ENCODE peak calls at places on chromosomes 16 and 17, in seven cellular contexts. M, A, Q, C, Z, P and D are unnamed samples.

GRCh38 chr17:4483012-4483840 is 15.5 kb upstream of the SPNS2 start:
- DNase-seq in Z (peak; percentile 80), A (peak; percentile 26), C (peak; percentile 64), M (peak; percentile 7), P (no peak), Q (peak; percentile 25), D (peak; percentile 87)

GRCh38 chr16:105521-105920 is 27.5 kb downstream of the MPG start:
- DNase-seq in Z (no peak), P (no peak), M (no peak), A (no peak), C (no peak), Q (no peak), D (no peak)

GRCh38 chr17:13102477-13102876 is 84.7 kb upstream of the ELAC2 start:
- DNase-seq in Q (no peak), P (no peak), C (no peak), A (no peak), Z (no peak), M (no peak), D (no peak)

GRCh38 chr16:80174416-80174815 is 366.4 kb upstream of the DYNLRB2 start:
- DNase-seq in C (peak; percentile 15), Q (no peak), Z (peak; percentile 70), M (no peak), A (peak; percentile 91), P (no peak), D (peak; percentile 88)

GRCh38 chr16:35598696-35599332 is 2139.4 kb downstream of the TP53TG3F start:
- DNase-seq in Z (no peak), A (no peak), C (no peak), M (no peak), P (peak; percentile 62), Q (no peak), D (no peak)

GRCh38 chr16:67027046-67027445 is 1.9 kb upstream of the CBFB start:
- DNase-seq in C (no peak), M (no peak), A (no peak), P (no peak), Q (no peak), Z (no peak), D (no peak)

GRCh38 chr16:81779540-81780320 is 639 bp downstream of the PLCG2 start:
- DNase-seq in Q (peak; percentile 29), C (peak; percentile 45), P (no peak), M (peak; percentile 33), A (peak; percentile 8), Z (no peak), D (no peak)

GRCh38 chr16:68397710-68398171 is 50.6 kb downstream of the SMPD3 start:
- DNase-seq in Z (no peak), M (no peak), P (no peak), Q (no peak), A (no peak), C (no peak), D (no peak)

GRCh38 chr17:57215317-57215716 is 41.0 kb upstream of the MSI2 start:
- DNase-seq in A (peak; percentile 12), P (peak; percentile 85), Z (peak; percentile 94), Q (no peak), M (no peak), C (peak; percentile 36), D (peak; percentile 32)

GRCh38 chr17:50283246-50283645 is 9.0 kb downstream of the TMEM92 start:
- DNase-seq in M (no peak), C (no peak), P (no peak), A (no peak), Q (no peak), Z (no peak), D (no peak)

GRCh38 chr17:75771334-75772281 is 6.6 kb upstream of the GALK1 start:
- DNase-seq in M (no peak), Q (no peak), C (peak; percentile 49), P (peak; percentile 33), Z (no peak), A (no peak), D (peak; percentile 42)

GRCh38 chr17:56593073-56593740 is at the start of gene NOG:
- DNase-seq in C (peak; percentile 82), Q (peak; percentile 38), A (peak; percentile 64), Z (peak; percentile 61), P (peak; percentile 84), M (peak; percentile 89), D (no peak)

GRCh38 chr17:1561420-1562177 is 993 bp downstream of the PITPNA start:
- DNase-seq in C (peak; percentile 73), Z (peak; percentile 23), Q (no peak), P (no peak), A (peak; percentile 20), M (peak; percentile 67), D (no peak)

GRCh38 chr17:1997146-1997586 is 28.0 kb downstream of the RTN4RL1 start:
- DNase-seq in Q (no peak), A (no peak), Z (peak; percentile 33), M (no peak), P (no peak), C (peak; percentile 52), D (peak; percentile 80)

GRCh38 chr17:19551148-19551547 is 17.5 kb downstream of the SLC47A1 start:
- DNase-seq in A (no peak), M (no peak), Q (no peak), C (peak; percentile 52), Z (no peak), P (no peak), D (no peak)

GRCh38 chr17:32286518-32286900 is 20.9 kb downstream of the RHBDL3 start:
- DNase-seq in M (no peak), C (no peak), A (peak; percentile 12), Z (no peak), Q (no peak), P (no peak), D (no peak)

GRCh38 chr17:16135461-16135860 is 79.9 kb downstream of the NCOR1 start:
- DNase-seq in Q (no peak), A (peak; percentile 25), Z (no peak), M (no peak), C (no peak), P (no peak), D (no peak)

GRCh38 chr16:2819939-2820835 is 3.1 kb downstream of the PRSS21 start:
- DNase-seq in Q (no peak), M (peak; percentile 42), P (peak; percentile 38), C (no peak), Z (no peak), A (no peak), D (no peak)

GRCh38 chr17:9215465-9215864 is 194.2 kb downstream of the NTN1 start:
- DNase-seq in A (no peak), M (no peak), Q (no peak), P (no peak), Z (no peak), C (no peak), D (no peak)
- H3K27me3 ChIP-seq in A (no peaks in the 10 kb centered on the region), M (peaks cover 59% of the 10 kb centered on the region), Q (no peaks in the 10 kb centered on the region), P (no peaks in the 10 kb centered on the region), Z (no peaks in the 10 kb centered on the region), C (no peaks in the 10 kb centered on the region), D (no peaks in the 10 kb centered on the region)

GRCh38 chr17:46787478-46787877 is 31.0 kb downstream of the WNT3 start:
- DNase-seq in A (no peak), Z (no peak), Q (no peak), C (no peak), P (no peak), M (no peak), D (no peak)
- TF ChIP-seq CTCF in A (no peak), Z (no peak), Q (no peak), C (no peak), P (no peak), M (no peak), D (no peak)

GRCh38 chr17:29649359-29649758 is 26.6 kb upstream of the CORO6 start:
- DNase-seq in P (no peak), A (no peak), Z (no peak), C (no peak), M (no peak), Q (no peak), D (no peak)

GRCh38 chr17:29659155-29659554 is 36.4 kb upstream of the CORO6 start:
- DNase-seq in Q (no peak), A (peak; percentile 65), P (no peak), Z (no peak), M (no peak), C (no peak), D (no peak)

GRCh38 chr17:29650407-29650806 is 27.7 kb upstream of the CORO6 start:
- DNase-seq in M (no peak), C (no peak), P (no peak), Z (no peak), Q (no peak), A (no peak), D (no peak)

DNA sequence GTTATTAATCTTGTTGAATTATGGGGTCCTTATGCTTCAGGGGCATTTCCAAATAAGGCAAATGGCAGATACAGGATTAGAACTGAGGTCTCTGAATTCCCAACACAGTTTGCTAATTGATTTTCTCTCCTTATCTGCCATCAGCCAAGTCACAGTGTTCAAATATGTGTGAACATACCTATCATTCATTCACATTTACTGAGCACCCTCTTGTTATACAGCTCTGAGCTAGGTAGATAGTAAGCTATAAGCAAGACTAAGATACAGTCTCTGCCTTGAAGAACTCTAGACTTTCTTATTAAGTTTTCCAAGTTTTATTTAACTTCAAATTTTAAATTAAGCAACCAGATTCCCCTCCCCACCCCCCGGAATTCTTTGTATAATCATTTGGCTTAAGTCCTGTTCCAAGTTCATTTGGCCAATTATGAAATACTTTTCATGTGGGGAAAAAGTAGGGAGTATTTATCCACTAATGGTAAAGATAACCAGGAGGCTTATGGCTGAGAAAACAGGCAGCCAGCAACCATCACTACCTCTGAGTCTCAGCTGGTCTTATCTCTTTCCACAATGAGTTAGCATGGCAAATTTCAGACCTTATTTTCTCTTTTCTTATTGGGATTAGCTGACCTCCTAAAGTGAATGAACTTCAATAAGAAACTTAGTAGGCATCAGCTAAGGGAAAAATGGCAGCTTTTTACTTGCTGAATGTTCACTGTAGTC is 31.4 kb upstream of the CORO6 start:
- DNase-seq in Q (no peak), C (no peak), A (no peak), M (no peak), P (no peak), Z (no peak), D (no peak)
- H3K27me3 ChIP-seq in Q (no peaks in the 10 kb centered on the region), C (no peaks in the 10 kb centered on the region), A (no peaks in the 10 kb centered on the region), M (no peaks in the 10 kb centered on the region), P (no peaks in the 10 kb centered on the region), Z (no peaks in the 10 kb centered on the region), D (no peaks in the 10 kb centered on the region)

GRCh38 chr16:69479806-69480205 is 55.4 kb downstream of the CYB5B start:
- DNase-seq in C (no peak), M (no peak), P (no peak), A (no peak), Q (no peak), Z (peak; percentile 58), D (peak; percentile 92)

GRCh38 chr16:69483611-69484010 is 59.2 kb downstream of the CYB5B start:
- DNase-seq in P (no peak), M (peak; percentile 80), C (no peak), Z (no peak), Q (no peak), A (no peak), D (no peak)

GRCh38 chr16:69482410-69482951 is 58.1 kb downstream of the CYB5B start:
- DNase-seq in Q (peak; percentile 86), C (no peak), P (no peak), M (peak; percentile 15), A (peak; percentile 66), Z (no peak), D (no peak)

GRCh38 chr16:69478685-69479084 is 54.3 kb downstream of the CYB5B start:
- DNase-seq in Z (no peak), A (no peak), Q (no peak), M (no peak), P (no peak), C (no peak), D (no peak)

DNA sequence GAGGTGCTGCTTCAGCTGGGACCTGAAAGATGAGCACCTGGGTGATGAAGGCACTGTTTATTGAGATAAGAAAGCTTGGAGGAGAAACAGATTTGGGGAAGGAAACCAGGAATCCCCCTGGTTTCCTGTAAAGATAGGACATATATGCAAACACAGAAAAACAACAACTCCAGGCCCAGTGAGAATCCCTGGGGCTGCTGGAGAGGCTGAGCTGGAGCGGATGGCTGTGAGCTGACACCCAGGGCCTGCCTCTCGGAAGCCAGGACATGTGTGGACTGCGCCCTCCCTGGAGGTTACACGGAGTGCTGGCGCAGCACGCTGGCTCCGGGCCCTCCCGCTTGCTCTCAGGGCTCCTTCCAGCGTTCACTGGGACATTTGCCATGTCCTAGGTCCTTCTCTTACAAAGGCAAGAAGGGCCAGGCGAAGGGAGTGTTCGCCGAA is 57.5 kb downstream of the CYB5B start:
- DNase-seq in Z (peak; percentile 68), M (no peak), C (no peak), P (no peak), Q (peak; percentile 90), A (peak; percentile 57), D (peak; percentile 72)
- TF ChIP-seq CTCF in Z (no peak), M (no peak), C (no peak), P (no peak), Q (peak; percentile 44), A (peak; percentile 35), D (peak; percentile 43)